ENCODE peak calls at places on chromosome 1, in nine cellular contexts. A, G, E, W, B, C, I, Y and S are unnamed samples.

GRCh38 chr1:180353930-180354329 is 123.9 kb downstream of the LHX4 start:
- DNase-seq in A (no peak), G (no peak), E (no peak), W (no peak), B (no peak), C (no peak), I (no peak), Y (no peak), S (no peak)

GRCh38 chr1:16967095-16967567 is 13.3 kb downstream of the MFAP2 start:
- DNase-seq in A (peak), G (peak), E (peak), W (no peak), B (no peak), C (peak), I (no peak), Y (no peak), S (no peak)

GRCh38 chr1:107196973-107197562 is 56.2 kb downstream of the NTNG1 start:
- DNase-seq in A (no peak), G (peak), E (peak), W (no peak), B (no peak), C (no peak), I (no peak), Y (no peak), S (no peak)

GRCh38 chr1:89407355-89407754 is 43.5 kb downstream of the GBP6 start:
- DNase-seq in A (peak), G (peak), E (peak), W (peak), B (no peak), C (no peak), I (no peak), Y (no peak), S (no peak)

GRCh38 chr1:197180252-197180878 is 33.9 kb upstream of the ASPM start:
- DNase-seq in A (peak), G (peak), E (peak), W (no peak), B (no peak), C (no peak), I (no peak), Y (no peak), S (peak)

GRCh38 chr1:18142969-18143368 is 35.4 kb downstream of the IGSF21 start:
- DNase-seq in A (no peak), G (no peak), E (no peak), W (no peak), B (no peak), C (no peak), I (no peak), Y (no peak), S (no peak)

GRCh38 chr1:204313675-204314074 is 46.1 kb downstream of the PLEKHA6 start:
- DNase-seq in A (no peak), G (no peak), E (no peak), W (no peak), B (no peak), C (no peak), I (no peak), Y (no peak), S (no peak)

GRCh38 chr1:190904091-190904695 is 426.5 kb upstream of the BRINP3 start:
- DNase-seq in A (peak), G (no peak), E (peak), W (no peak), B (no peak), C (no peak), I (no peak), Y (no peak), S (peak)

GRCh38 chr1:206770531-206771352 is at the start of gene IL19:
- DNase-seq in A (peak), G (peak), E (no peak), W (no peak), B (no peak), C (no peak), I (no peak), Y (peak), S (no peak)

GRCh38 chr1:40197656-40198055 is 36.5 kb downstream of the RLF start:
- DNase-seq in A (no peak), G (no peak), E (no peak), W (no peak), B (no peak), C (no peak), I (no peak), Y (no peak), S (no peak)

GRCh38 chr1:157033357-157033876 is 12.1 kb downstream of the ARHGEF11 start:
- DNase-seq in A (no peak), G (no peak), E (no peak), W (no peak), B (no peak), C (no peak), I (no peak), Y (no peak), S (no peak)

GRCh38 chr1:173562813-173563212 is 40.1 kb downstream of the SLC9C2 start:
- DNase-seq in A (no peak), G (no peak), E (no peak), W (no peak), B (no peak), C (no peak), I (no peak), Y (no peak), S (no peak)

GRCh38 chr1:25501235-25502058 is 42.0 kb upstream of the LDLRAP1 start:
- DNase-seq in A (peak), G (peak), E (peak), W (peak), B (no peak), C (no peak), I (no peak), Y (no peak), S (peak)

GRCh38 chr1:213491468-213491867 is 440.4 kb downstream of the RPS6KC1 start:
- DNase-seq in A (no peak), G (no peak), E (no peak), W (no peak), B (no peak), C (no peak), I (no peak), Y (no peak), S (no peak)

GRCh38 chr1:202462342-202463076 is 114.0 kb downstream of the PPP1R12B start:
- DNase-seq in A (no peak), G (no peak), E (no peak), W (no peak), B (no peak), C (no peak), I (no peak), Y (no peak), S (no peak)

GRCh38 chr1:174769961-174770549 is 229.7 kb upstream of the CACYBP start:
- DNase-seq in A (peak), G (peak), E (peak), W (peak), B (no peak), C (no peak), I (no peak), Y (peak), S (peak)
- TF ChIP-seq CTCF in A (peak), G (peak), E (peak), W (peak), B (peak), C (peak), I (peak), Y (peak), S (peak)

GRCh38 chr1:170537798-170538503 is 6.0 kb downstream of the GORAB start:
- DNase-seq in A (peak), G (peak), E (peak), W (no peak), B (no peak), C (no peak), I (no peak), Y (no peak), S (no peak)
- TF ChIP-seq CTCF in A (no peak), G (no peak), E (no peak), W (no peak), B (no peak), C (no peak), I (no peak), Y (no peak), S (no peak)

GRCh38 chr1:168195199-168196135 is 16.7 kb downstream of the TIPRL start:
- DNase-seq in A (no peak), G (no peak), E (no peak), W (no peak), B (no peak), C (no peak), I (no peak), Y (no peak), S (no peak)
- TF ChIP-seq CTCF in A (no peak), G (no peak), E (no peak), W (no peak), B (no peak), C (no peak), I (no peak), Y (no peak), S (no peak)

GRCh38 chr1:112805155-112805853 is 90.2 kb upstream of the PPM1J start:
- DNase-seq in A (no peak), G (no peak), E (no peak), W (no peak), B (no peak), C (no peak), I (no peak), Y (no peak), S (no peak)
- TF ChIP-seq CTCF in A (no peak), G (no peak), E (no peak), W (no peak), B (no peak), C (no peak), I (no peak), Y (no peak), S (no peak)

DNA sequence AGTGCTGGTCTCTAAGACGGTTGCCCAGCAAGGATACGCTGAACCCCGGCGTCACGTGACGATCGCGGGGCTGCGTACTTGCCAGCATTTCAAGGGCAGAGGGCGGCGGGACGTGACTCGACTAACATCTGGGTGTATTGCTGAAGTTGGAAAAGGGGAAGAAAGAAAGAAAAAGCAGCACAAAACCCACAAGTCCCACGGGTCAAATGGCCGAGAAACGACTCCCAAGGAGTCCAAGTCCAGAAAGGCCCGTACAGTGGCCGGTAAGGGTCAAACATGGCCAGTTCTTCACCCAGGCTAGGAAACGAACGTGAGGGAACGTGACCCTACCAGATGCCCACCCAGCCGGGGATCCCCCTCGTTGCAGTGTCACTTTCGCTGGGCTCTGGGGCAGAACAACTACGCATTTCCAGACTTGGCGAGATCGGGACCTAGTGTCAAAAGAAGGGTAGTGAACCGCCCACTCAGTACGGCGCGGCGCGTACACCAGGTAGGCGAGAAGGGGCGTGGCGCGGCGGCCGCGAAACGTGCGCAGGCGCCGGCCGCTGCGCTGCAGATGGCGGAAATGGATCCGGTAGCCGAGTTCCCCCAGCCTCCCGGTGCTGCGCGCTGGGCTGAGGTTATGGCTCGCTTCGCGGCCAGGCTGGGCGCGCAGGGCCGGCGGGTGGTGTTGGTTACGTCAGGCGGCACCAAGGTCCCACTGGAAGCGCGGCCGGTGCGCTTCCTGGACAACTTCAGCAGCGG is at the start of the genes PPCS and ZMYND12:
- DNase-seq in A (peak), G (peak), E (peak), W (peak), B (peak), C (peak), I (peak), Y (peak), S (peak)
- TF ChIP-seq CTCF in A (peak), G (no peak), E (no peak), W (no peak), B (peak), C (no peak), I (no peak), Y (no peak), S (no peak)

GRCh38 chr1:29793101-29793546 is 556.8 kb downstream of the PTPRU start:
- DNase-seq in A (peak), G (peak), E (peak), W (peak), B (peak), C (peak), I (peak), Y (peak), S (peak)
- TF ChIP-seq CTCF in A (peak), G (peak), E (peak), W (peak), B (peak), C (no peak), I (peak), Y (peak), S (peak)

DNA sequence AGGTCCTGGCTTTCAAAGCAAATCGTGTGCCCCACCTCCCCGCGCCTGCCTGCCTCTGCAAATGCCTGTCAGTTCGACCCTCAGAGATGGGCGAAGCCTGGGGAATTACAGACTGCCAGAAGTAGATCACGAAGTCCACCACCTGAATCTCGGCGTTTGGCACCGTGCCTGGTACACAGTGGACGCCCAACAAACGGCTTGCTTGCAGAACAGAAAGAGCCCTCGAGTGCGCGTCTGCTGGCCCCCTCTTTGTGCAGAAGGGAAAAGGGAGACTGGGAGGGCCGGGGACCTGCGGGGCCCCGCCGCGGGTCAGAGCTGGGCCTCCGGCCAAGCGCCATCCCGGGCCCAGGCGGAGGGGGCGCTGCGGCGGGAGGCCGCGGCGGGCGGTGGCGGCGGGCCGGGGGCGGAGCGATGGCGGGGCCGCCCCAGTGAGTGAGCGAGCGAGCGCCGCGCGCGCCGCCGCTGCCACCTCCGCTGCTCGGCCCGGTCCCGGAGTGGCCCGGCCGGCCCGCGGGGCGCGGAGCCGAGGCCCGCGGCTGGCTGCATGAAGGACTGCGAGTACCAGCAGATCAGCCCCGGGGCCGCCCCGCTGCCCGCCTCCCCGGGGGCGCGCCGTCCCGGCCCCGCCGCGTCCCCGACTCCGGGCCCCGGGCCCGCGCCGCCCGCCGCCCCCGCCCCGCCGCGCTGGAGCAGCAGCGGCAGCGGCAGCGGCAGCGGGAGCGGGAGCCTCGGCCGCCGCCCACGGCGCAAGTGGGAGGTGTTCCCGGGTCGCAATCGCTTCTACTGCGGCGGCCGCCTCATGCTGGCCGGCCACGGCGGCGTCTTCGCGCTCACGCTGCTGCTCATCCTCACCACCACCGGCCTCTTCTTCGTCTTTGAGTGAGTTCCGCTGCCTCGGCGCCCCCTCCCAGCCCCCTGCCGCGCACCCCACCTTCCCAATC is at the start of gene ZDHHC18:
- DNase-seq in A (peak), G (peak), E (peak), W (no peak), B (no peak), C (peak), I (peak), Y (peak), S (peak)
- TF ChIP-seq CTCF in A (peak), G (no peak), E (peak), W (peak), B (peak), C (no peak), I (peak), Y (peak), S (peak)

DNA sequence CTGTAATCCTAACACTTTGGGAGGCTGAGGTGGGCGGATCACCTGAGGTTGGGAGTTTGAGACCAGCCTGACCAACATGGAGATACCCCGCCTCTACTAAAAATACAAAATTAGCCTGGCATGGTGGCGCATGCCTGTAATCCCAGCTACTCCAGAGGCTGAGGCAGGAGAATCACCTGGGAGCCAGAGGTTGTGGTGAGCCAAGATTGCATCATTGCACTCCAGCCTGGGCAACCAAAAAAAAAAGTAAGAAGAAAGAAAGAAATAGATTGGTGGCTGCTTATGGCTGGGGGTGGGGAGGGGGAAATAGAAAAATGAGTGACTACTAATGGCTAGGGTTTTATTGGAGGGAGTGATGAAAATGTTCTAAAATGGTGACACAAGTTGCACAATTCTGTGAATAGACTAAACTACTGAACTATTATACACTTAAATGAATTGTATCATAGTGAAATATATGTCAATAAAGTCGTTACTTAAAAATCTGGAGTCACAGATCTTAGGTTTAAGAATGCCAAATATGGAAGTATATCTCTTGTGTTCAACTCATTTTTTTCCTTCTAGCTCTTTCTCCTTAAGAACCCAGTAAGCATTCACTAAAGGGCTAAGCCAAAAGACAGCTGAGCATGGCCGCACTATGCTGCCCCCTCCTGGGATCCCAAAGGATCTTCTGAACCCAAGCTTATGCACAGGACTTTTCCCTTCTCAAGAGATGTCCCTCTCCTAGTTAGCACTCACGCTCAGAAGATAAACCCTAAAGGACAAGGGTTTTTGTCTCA is 3.2 kb upstream of the NPL start:
- DNase-seq in A (peak), G (peak), E (peak), W (no peak), B (no peak), C (peak), I (peak), Y (no peak), S (peak)
- TF ChIP-seq CTCF in A (peak), G (peak), E (peak), W (peak), B (peak), C (no peak), I (peak), Y (peak), S (peak)

DNA sequence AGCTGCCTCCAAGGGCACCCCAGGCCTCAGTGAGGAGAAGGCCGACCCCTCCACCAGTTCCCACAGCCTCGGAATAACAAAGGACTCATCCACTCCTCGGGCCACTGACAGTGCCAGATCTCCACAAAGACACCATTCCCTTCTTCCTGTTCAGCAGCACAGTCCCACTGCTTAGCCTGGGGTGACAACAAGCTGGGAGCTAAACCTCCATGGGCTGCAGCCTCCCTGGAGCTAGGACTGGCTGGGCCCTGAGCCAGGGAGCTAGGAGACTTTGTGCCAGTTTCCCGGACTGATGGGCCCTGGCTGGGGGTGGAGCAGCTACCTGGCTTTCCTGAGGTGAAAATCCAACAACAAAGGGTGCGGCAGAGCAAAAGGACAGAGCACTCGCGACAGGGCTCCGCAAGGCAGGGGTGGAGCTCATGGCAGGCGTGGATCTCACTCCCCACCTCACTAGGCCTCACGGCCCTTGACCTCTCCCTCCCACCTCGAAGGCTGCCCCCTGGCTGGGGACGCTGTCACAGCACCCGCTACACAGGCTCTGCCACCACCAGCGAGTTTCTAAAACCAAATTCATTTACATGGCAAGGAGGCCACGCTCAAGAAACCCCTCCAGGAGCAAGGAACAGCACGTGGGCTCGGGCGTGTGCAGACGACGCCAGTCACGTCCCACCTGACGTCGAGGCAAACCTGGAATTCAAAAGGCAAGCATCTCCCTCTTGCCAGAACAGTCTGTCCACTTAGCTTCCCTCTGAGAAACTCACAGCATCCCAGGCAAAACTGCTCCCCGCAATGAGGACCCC is 13.8 kb downstream of the SLC35E2B start:
- DNase-seq in A (no peak), G (peak), E (no peak), W (no peak), B (no peak), C (peak), I (no peak), Y (peak), S (no peak)
- TF ChIP-seq CTCF in A (peak), G (peak), E (no peak), W (peak), B (no peak), C (no peak), I (peak), Y (peak), S (no peak)

DNA sequence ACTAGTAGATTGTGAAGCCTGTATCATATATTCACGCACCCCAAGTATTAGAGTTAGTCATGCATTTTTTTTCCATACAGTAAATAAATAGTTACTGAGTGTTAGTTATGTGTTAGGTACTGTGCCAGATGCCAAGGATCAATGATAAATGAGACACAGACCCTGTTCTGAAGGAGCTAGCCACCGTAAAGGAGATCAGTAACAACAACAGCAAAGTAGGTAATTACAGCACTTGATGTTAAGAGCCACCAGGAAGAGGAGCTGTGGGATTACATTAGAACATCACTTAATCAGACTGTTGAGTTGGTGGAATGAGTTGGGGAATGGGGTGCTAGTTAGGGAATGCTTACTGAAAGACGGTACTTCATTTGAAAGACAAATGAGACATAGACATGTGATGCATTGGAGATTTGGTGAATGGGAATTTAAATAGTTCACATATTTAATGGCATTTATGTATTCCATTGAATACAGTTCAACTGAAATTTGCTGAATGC is 21.0 kb downstream of the PRKAA2 start:
- DNase-seq in A (no peak), G (no peak), E (no peak), W (no peak), B (no peak), C (no peak), I (no peak), Y (no peak), S (no peak)
- TF ChIP-seq CTCF in A (no peak), G (no peak), E (no peak), W (no peak), B (no peak), C (no peak), I (no peak), Y (no peak), S (no peak)